ENCODE peak calls at places on chromosomes 12 and 14, in eight cellular contexts. V is CD8-positive, alpha-beta memory T cell; R is body of pancreas; Q is effector memory CD4-positive, alpha-beta T cell; W is IMR-90; I is heart right ventricle; K is neural progenitor cell; M is mesenchymal stem cell. J is an unnamed sample. For H3K9me3, the result is how much of the 10 kb centered on the place peaks cover.

GRCh38 chr12:115811929-115812328 is 465.6 kb downstream of the MED13L start:
- DNase-seq in V (no peak), R (peak), Q (no peak), W (no peak), I (no peak), K (no peak), M (peak), J (no peak)

GRCh38 chr12:106918746-106919145 is 37.0 kb upstream of the TMEM263 start:
- DNase-seq in V (no peak), R (no peak), Q (no peak), W (peak), I (no peak), K (peak), M (peak), J (no peak)

GRCh38 chr12:25959069-25959961 is 833 bp downstream of the RASSF8 start:
- DNase-seq in V (no peak), R (peak), Q (no peak), W (peak), I (peak), K (peak), M (peak), J (peak)

GRCh38 chr14:76498536-76498935 is 122.6 kb downstream of the ESRRB start:
- DNase-seq in V (no peak), R (no peak), Q (no peak), W (no peak), I (no peak), K (no peak), M (no peak), J (no peak)

GRCh38 chr14:68624541-68625220 is 168.2 kb downstream of the ZFP36L1 start:
- DNase-seq in V (no peak), R (no peak), Q (no peak), W (no peak), I (no peak), K (no peak), M (no peak), J (no peak)

GRCh38 chr12:100708591-100708990 is 86.0 kb upstream of the ANO4 start:
- DNase-seq in V (no peak), R (no peak), Q (no peak), W (no peak), I (no peak), K (no peak), M (no peak), J (no peak)

GRCh38 chr12:12474931-12475485 is 87.7 kb downstream of the DUSP16 start:
- DNase-seq in V (peak), R (no peak), Q (peak), W (peak), I (peak), K (no peak), M (no peak), J (no peak)

GRCh38 chr12:6226701-6227096 is 26.5 kb downstream of the CD9 start:
- DNase-seq in V (no peak), R (no peak), Q (no peak), W (no peak), I (peak), K (no peak), M (no peak), J (no peak)

GRCh38 chr12:39887824-39888223 is 218.1 kb downstream of the SLC2A13 start:
- DNase-seq in V (no peak), R (no peak), Q (no peak), W (no peak), I (no peak), K (no peak), M (no peak), J (no peak)

GRCh38 chr12:52032797-52033505 is 18.3 kb upstream of the NR4A1 start:
- DNase-seq in V (peak), R (peak), Q (peak), W (peak), I (peak), K (peak), M (peak), J (peak)

GRCh38 chr12:98492580-98493140 is 22.7 kb upstream of the TMPO start:
- DNase-seq in V (no peak), R (no peak), Q (no peak), W (no peak), I (no peak), K (peak), M (no peak), J (no peak)

GRCh38 chr12:124273630-124274029 is 21.3 kb upstream of the RFLNA start:
- DNase-seq in V (no peak), R (peak), Q (no peak), W (peak), I (no peak), K (no peak), M (peak), J (no peak)

GRCh38 chr12:113097716-113098427 is 37.7 kb downstream of the RASAL1 start:
- DNase-seq in V (no peak), R (peak), Q (no peak), W (no peak), I (peak), K (peak), M (peak), J (no peak)

GRCh38 chr12:127339065-127339464 is 927.9 kb upstream of the TMEM132C start:
- DNase-seq in V (no peak), R (no peak), Q (no peak), W (no peak), I (no peak), K (no peak), M (no peak), J (no peak)

GRCh38 chr12:121793501-121793835 is at the start of gene RHOF:
- DNase-seq in V (no peak), R (no peak), Q (no peak), W (no peak), I (no peak), K (peak), M (no peak), J (no peak)

GRCh38 chr12:47935196-47935595 is 28.2 kb upstream of the TMEM106C start:
- DNase-seq in V (no peak), R (peak), Q (no peak), W (peak), I (peak), K (no peak), M (peak), J (peak)

GRCh38 chr14:29805415-29806123 is 122.1 kb downstream of the PRKD1 start:
- DNase-seq in V (no peak), R (peak), Q (no peak), W (peak), I (peak), K (no peak), M (peak), J (peak)

GRCh38 chr14:89719371-89720075 is 235.0 kb downstream of the EFCAB11 start:
- DNase-seq in V (no peak), R (peak), Q (no peak), W (no peak), I (no peak), K (no peak), M (no peak), J (no peak)

GRCh38 chr14:49512147-49512551 is 74.0 kb downstream of the RPS29 start:
- DNase-seq in V (no peak), R (no peak), Q (no peak), W (peak), I (no peak), K (no peak), M (no peak), J (peak)

GRCh38 chr12:132942611-132943010 is 13.5 kb downstream of the ZNF605 start:
- DNase-seq in V (no peak), R (no peak), Q (no peak), W (no peak), I (no peak), K (no peak), M (no peak), J (no peak)

GRCh38 chr12:132945806-132946506 is 10.2 kb downstream of the ZNF605 start:
- DNase-seq in V (no peak), R (no peak), Q (no peak), W (no peak), I (no peak), K (no peak), M (no peak), J (no peak)

GRCh38 chr12:132948146-132949066 is 7.7 kb downstream of the ZNF605 start:
- DNase-seq in V (no peak), R (no peak), Q (no peak), W (no peak), I (no peak), K (no peak), M (no peak), J (no peak)

GRCh38 chr12:132949936-132950837 is 5.9 kb downstream of the ZNF605 start:
- DNase-seq in V (no peak), R (no peak), Q (no peak), W (no peak), I (no peak), K (no peak), M (no peak), J (no peak)

DNA sequence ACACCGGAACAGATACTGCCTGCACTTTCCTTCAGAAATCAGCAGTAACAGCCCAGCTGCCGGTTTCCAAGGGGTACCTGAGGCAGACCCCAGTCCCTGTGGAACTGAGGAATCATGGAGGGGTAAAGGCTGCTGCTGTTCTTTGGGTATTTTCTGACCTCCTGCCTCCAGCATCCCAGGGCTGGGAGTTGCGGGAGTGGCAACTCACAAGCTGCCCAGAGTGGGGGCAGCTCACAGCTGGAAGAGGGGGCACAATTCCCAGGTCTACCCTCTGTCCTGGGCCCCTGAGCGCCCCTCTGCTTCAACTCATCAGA is 9.6 kb downstream of the ZNF605 start:
- DNase-seq in V (no peak), R (no peak), Q (no peak), W (no peak), I (no peak), K (no peak), M (no peak), J (no peak)
- H3K9me3 ChIP-seq in V (under half), R (half or more), Q (under half), W (half or more), I (under half), K (under half), M (half or more), J (half or more)

GRCh38 chr12:37541356-37541755 is 775.2 kb upstream of the ALG10B start:
- DNase-seq in V (no peak), R (no peak), Q (no peak), W (no peak), I (no peak), K (no peak), M (no peak), J (no peak)
- H3K9me3 ChIP-seq in V (under half), R (under half), Q (under half), W (under half), I (under half), K (under half), M (under half), J (half or more)

GRCh38 chr12:103272949-103273348 is 222.8 kb downstream of the C12orf42 start:
- DNase-seq in V (no peak), R (no peak), Q (no peak), W (no peak), I (no peak), K (no peak), M (no peak), J (no peak)

GRCh38 chr12:103268831-103269514 is 226.8 kb downstream of the C12orf42 start:
- DNase-seq in V (no peak), R (no peak), Q (no peak), W (no peak), I (no peak), K (no peak), M (no peak), J (no peak)

GRCh38 chr12:103269962-103270361 is 225.8 kb downstream of the C12orf42 start:
- DNase-seq in V (no peak), R (no peak), Q (no peak), W (peak), I (no peak), K (no peak), M (peak), J (no peak)

GRCh38 chr12:103278329-103278728 is 217.4 kb downstream of the C12orf42 start:
- DNase-seq in V (no peak), R (no peak), Q (no peak), W (no peak), I (no peak), K (no peak), M (no peak), J (no peak)

DNA sequence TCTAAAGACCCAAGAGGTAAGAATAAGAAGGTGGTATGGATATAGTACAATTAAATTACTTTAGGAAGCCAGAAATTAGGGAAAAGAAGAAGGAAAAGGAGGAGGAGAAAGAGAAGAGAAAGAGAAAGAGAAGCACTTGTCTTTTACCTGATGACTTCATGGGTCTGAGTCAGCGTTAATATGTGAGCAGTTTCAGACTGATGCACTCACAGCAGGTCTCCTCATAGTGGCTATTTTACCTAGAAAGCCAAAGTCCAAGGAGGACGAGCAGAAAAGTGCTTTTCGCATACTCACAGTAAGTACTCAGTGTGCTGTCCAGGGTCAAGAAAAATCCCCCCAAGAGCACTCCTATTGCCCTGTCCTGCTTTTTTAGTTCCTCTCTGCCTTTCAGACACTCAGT is 222.1 kb downstream of the C12orf42 start:
- DNase-seq in V (no peak), R (no peak), Q (no peak), W (no peak), I (no peak), K (no peak), M (no peak), J (no peak)
- H3K9me3 ChIP-seq in V (under half), R (under half), Q (under half), W (under half), I (under half), K (under half), M (under half), J (under half)

DNA sequence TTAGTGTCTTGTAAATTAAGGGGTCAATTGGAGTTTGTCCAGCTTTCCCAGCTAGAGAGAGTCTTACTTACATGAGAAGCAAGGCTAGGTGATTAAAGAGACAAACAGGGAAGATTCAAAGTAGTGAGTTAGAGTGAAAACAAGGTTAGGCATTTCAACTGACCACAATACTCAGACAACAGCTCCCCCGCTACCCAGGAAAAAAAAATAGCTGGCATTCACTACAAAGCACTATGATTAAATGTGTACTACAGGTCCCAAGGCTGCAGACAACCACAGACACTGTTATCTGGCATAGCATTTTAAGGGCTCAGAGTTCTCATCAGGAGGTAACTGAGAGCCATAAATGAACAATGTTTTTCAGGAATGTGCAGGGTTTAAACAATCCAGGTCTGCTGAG is 680.9 kb downstream of the TMEM121 start:
- DNase-seq in V (no peak), R (no peak), Q (no peak), W (no peak), I (no peak), K (no peak), M (no peak), J (no peak)
- H3K9me3 ChIP-seq in V (under half), R (under half), Q (under half), W (under half), I (under half), K (under half), M (under half), J (half or more)

DNA sequence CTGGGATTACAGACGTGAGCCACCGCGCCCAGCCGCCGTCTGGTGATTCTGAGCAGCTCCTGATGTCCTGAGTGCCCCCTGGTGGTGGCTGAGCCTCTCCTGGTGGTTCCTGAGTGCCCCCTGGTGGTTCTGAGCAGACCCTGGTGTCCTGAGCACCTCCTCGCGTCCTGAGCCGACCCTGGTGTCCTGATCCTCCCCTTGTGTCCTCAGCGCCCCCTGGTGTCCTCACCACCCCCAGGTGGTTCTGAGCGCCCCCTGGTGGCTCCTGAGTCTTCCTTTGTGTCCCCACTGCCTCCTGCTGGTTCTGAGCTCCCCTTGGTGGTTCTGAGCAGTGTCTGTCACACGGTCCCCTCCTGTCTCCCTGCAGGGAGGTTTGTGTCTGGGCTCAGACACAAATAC is 1304.9 kb downstream of the TMEM121 start:
- DNase-seq in V (peak), R (peak), Q (peak), W (no peak), I (no peak), K (no peak), M (no peak), J (no peak)
- H3K9me3 ChIP-seq in V (under half), R (under half), Q (under half), W (under half), I (under half), K (under half), M (under half), J (under half)

GRCh38 chr12:46050805-46051204 is 60.4 kb upstream of the SCAF11 start:
- DNase-seq in V (no peak), R (no peak), Q (no peak), W (no peak), I (no peak), K (no peak), M (no peak), J (no peak)
- H3K9me3 ChIP-seq in V (under half), R (under half), Q (under half), W (under half), I (under half), K (under half), M (half or more), J (under half)